ENCODE peak calls at places on chromosomes 12 and 14, in six cellular contexts. W is lower lobe of right lung, T is tibial artery, M is thyroid gland, O is heart left ventricle, F is PC-9. K is an unnamed sample.

GRCh38 chr12:71945121-71945520 is 6.5 kb downstream of the TPH2 start:
- DNase-seq in W (no peak), T (no peak), M (no peak), O (no peak), F (no peak), K (no peak)

GRCh38 chr12:45191239-45191638 is 24.7 kb upstream of the ANO6 start:
- DNase-seq in W (no peak), T (no peak), M (no peak), O (no peak), F (no peak), K (no peak)

GRCh38 chr14:69350892-69351291 is 47.2 kb downstream of the ERH start:
- DNase-seq in W (no peak), T (no peak), M (no peak), O (no peak), F (no peak), K (no peak)

GRCh38 chr12:57323402-57323801 is 72.4 kb upstream of the STAC3 start:
- DNase-seq in W (no peak), T (no peak), M (no peak), O (no peak), F (no peak), K (no peak)

GRCh38 chr12:84661732-84662326 is 250.8 kb downstream of the SLC6A15 start:
- DNase-seq in W (no peak), T (no peak), M (no peak), O (no peak), F (no peak), K (no peak)

GRCh38 chr14:67722293-67722692 is 20.6 kb downstream of the RDH12 start:
- DNase-seq in W (no peak), T (peak; percentile 45), M (peak; percentile 85), O (peak; percentile 74), F (no peak), K (no peak)

GRCh38 chr12:118960865-118961264 is 20.5 kb upstream of the SRRM4 start:
- DNase-seq in W (no peak), T (no peak), M (no peak), O (no peak), F (no peak), K (no peak)

GRCh38 chr12:104680070-104680469 is 223.3 kb downstream of the CHST11 start:
- DNase-seq in W (no peak), T (no peak), M (no peak), O (no peak), F (no peak), K (no peak)

GRCh38 chr12:116880817-116881324 is 370 bp downstream of the HRK start:
- DNase-seq in W (no peak), T (no peak), M (peak; percentile 51), O (peak; percentile 28), F (peak; percentile 47), K (peak; percentile 54)

GRCh38 chr12:128606040-128606439 is 217.7 kb downstream of the SLC15A4 start:
- DNase-seq in W (no peak), T (no peak), M (no peak), O (no peak), F (no peak), K (no peak)

GRCh38 chr12:125332900-125333299 is 267.7 kb downstream of the AACS start:
- DNase-seq in W (no peak), T (no peak), M (no peak), O (no peak), F (no peak), K (no peak)

GRCh38 chr12:91225316-91225715 is 42.7 kb upstream of the DCN start:
- DNase-seq in W (no peak), T (no peak), M (no peak), O (no peak), F (no peak), K (no peak)

GRCh38 chr14:102058931-102059330 is 27.9 kb downstream of the HSP90AA1 start:
- DNase-seq in W (no peak), T (no peak), M (no peak), O (no peak), F (no peak), K (no peak)

GRCh38 chr12:127388985-127389384 is 878.0 kb upstream of the TMEM132C start:
- DNase-seq in W (no peak), T (no peak), M (no peak), O (no peak), F (no peak), K (no peak)

GRCh38 chr14:104876251-104876699 is 11.2 kb downstream of the CEP170B start:
- DNase-seq in W (no peak), T (no peak), M (peak; percentile 2), O (no peak), F (no peak), K (peak; percentile 55)

GRCh38 chr12:33828326-33828725 is 194.0 kb upstream of the ALG10 start:
- DNase-seq in W (no peak), T (no peak), M (no peak), O (no peak), F (no peak), K (no peak)

DNA sequence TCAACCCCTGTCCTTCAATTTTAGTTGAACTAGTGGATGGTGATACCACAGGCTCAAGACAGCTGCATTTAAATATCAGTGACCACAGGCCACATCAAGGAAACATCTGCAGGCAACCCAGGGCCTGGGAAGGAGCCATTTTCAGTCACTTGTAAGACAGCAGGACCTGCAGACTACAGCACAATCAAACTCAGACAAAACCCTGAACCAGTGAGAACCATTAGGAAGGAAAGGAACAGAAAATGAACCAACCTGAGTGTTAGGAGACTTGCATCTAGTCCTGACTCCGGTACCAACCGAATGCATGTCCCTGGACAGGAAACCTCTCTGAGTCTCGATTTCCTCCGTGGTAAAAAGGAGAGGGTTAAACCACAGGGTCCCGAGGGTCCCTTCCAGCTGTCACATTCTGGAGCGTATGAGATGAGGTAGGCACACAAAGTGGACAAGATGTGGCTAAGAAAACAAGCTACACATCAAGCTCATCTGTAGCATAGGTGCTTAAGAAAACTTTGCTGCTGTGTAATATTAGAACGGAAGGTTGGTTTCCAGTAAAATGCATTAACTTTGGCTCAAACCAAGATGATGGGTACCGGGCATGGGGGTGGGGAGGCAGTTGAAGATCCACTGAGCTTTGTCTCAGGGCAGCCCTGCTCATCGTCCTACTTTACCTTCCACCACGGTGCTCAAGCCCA is 1.6 kb upstream of the CDKN1B start:
- DNase-seq in W (no peak), T (no peak), M (no peak), O (no peak), F (no peak), K (no peak)
- H3K4me3 ChIP-seq in W (peak overlapping the region; percentile 91), T (peak overlapping the region; percentile 99), M (peak overlapping the region; percentile 96), O (peak overlapping the region; percentile 91), F (peak overlapping the region; percentile 96), K (peak overlapping the region; percentile 77)

DNA sequence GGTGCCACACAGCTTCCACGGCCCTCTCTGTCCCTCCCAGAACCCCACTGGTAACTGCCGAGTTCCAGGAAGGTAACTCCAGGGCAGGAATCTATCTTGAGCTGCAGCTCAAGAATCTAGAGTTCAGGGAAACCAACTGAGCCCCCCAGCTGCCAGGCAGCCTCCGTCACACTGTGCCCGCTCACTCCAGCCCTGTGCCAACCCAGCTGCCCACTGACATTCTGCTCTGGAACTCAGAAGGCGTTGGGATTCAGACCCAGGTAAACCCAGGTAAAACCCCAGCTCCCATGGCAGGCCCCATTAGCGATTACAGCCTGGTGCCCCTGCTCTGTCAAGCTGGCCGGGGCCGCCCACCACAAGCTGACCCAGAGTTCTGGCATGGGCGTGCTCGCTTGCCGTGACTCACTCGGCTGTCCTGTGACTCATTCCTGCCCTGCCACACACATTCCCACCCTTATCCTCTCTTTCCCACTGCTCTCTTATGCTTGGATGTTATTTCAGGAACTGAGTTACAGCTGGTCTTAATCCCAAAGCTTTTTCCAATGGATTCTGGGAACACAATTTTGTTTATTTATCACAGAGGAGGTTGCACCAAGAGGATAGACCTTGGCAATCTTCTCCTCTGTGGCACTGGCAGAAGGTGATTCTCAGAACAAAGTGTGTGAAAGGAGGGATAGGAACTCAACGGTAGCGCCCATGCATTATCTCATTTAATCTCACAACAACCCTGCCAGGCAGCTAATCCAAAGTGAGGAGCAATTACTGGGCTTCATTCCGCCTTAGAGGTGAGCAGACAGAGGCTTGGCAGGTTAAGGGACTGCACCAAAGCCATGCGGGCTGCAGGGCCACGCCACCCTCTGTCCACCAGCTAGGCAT is 33.2 kb downstream of the SYNE3 start:
- DNase-seq in W (peak; percentile 64), T (peak; percentile 87), M (peak; percentile 51), O (peak; percentile 63), F (peak; percentile 67), K (no peak)
- H3K4me1 ChIP-seq in W (peaks cover 39% of the 10 kb centered on the region), T (no peaks in the 10 kb centered on the region), M (peaks cover 49% of the 10 kb centered on the region), O (peaks cover 41% of the 10 kb centered on the region), F (peaks cover 48% of the 10 kb centered on the region), K (peaks cover 43% of the 10 kb centered on the region)

GRCh38 chr14:22122227-22123187 is 448.9 kb upstream of the OR4E1 start:
- DNase-seq in W (no peak), T (no peak), M (no peak), O (no peak), F (no peak), K (peak; percentile 27)
- TF ChIP-seq CTCF in W (no peak), T (no peak), M (no peak), O (no peak), F (peak; percentile 53), K (peak; percentile 54)

GRCh38 chr14:74038015-74038859 is 19.1 kb downstream of the BBOF1 start:
- DNase-seq in W (no peak), T (no peak), M (no peak), O (no peak), F (peak; percentile 66), K (no peak)
- H3K4me3 ChIP-seq in W (no peak overlapping the region), T (no peak overlapping the region), M (no peak overlapping the region), O (no peak overlapping the region), F (no peak overlapping the region), K (no peak overlapping the region)

DNA sequence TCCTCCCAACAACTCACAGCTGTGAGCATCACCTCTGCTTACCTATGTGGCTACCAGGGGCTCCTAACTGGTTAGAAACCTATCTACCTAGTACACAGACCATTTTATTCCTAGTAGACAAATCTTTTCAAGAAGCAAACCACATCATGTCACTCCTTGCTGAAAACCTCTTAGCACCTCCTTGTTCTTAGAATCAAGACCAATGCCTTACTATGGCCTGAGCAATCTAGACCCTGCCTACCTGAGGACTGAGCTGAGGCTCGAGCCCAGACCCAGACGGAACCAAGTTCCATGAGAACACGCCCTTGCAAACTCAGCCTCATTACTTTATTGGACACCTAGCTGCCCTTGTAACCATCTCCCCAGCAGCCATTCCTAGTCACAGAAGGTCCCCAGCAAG is 32.6 kb downstream of the CMKLR1 start:
- DNase-seq in W (no peak), T (no peak), M (no peak), O (no peak), F (no peak), K (no peak)
- H3K4me1 ChIP-seq in W (peaks cover 92% of the 10 kb centered on the region), T (no peaks in the 10 kb centered on the region), M (peaks cover 54% of the 10 kb centered on the region), O (peaks cover 79% of the 10 kb centered on the region), F (no peaks in the 10 kb centered on the region), K (peaks cover 38% of the 10 kb centered on the region)

GRCh38 chr12:53643232-53643992 is 17.2 kb upstream of the ATF7 start:
- DNase-seq in W (no peak), T (no peak), M (no peak), O (no peak), F (no peak), K (no peak)

GRCh38 chr12:53636641-53637040 is 10.5 kb upstream of the ATF7 start:
- DNase-seq in W (no peak), T (no peak), M (no peak), O (no peak), F (no peak), K (no peak)

DNA sequence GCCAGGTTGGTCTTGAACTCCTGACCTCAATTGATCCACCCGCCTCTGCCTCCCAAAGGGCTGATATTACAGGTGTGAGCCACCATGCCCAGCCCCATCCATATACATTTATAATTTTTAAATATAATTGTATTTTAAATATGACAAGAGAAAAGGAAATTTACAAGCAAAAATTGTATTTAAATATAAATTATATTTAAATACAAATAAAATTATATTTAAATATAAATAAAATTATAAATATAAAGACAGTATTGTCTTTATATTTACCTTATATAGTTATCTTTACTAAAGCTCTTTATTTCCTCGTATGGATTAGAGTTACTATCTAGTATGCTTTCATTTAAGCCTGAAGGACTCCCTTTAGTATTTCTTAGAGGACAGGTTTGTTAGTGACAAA is 11.9 kb upstream of the ATF7 start:
- DNase-seq in W (no peak), T (no peak), M (no peak), O (no peak), F (no peak), K (no peak)
- TF ChIP-seq CTCF in W (no peak), T (no peak), M (no peak), O (no peak), F (no peak), K (no peak)